ENCODE peak calls at places on chromosomes 6 and 20, in five cellular contexts. One of them, this sample, is unnamed.

GRCh38 chr6:129889580-129889979 is 28.5 kb upstream of the TMEM244 start:
- DNase-seq in GM12878: no peak
- DNase-seq in H1: no peak
- DNase-seq in HepG2: no peak
- DNase-seq in WTC11: no peak
- DNase-seq in this sample: no peak

GRCh38 chr6:108689279-108690161 is 128.8 kb downstream of the FOXO3 start:
- DNase-seq in WTC11: no peak
- DNase-seq in GM12878: no peak
- DNase-seq in H1: no peak
- DNase-seq in HepG2: no peak
- DNase-seq in this sample: peak; percentile 52

GRCh38 chr6:107667790-107668189 is 156.3 kb downstream of the SCML4 start:
- DNase-seq in WTC11: no peak
- DNase-seq in H1: no peak
- DNase-seq in HepG2: no peak
- DNase-seq in GM12878: no peak
- DNase-seq in this sample: no peak

GRCh38 chr6:33431880-33432541 is 12.1 kb downstream of the SYNGAP1 start:
- DNase-seq in GM12878: no peak
- DNase-seq in WTC11: peak; percentile 47
- DNase-seq in HepG2: no peak
- DNase-seq in H1: peak; percentile 59
- DNase-seq in this sample: no peak

GRCh38 chr6:137904822-137905617 is 38.0 kb downstream of the TNFAIP3 start:
- DNase-seq in WTC11: no peak
- DNase-seq in HepG2: no peak
- DNase-seq in GM12878: no peak
- DNase-seq in H1: no peak
- DNase-seq in this sample: no peak

GRCh38 chr6:152696543-152696942 is 1.2 kb upstream of the MYCT1 start:
- DNase-seq in HepG2: no peak
- DNase-seq in WTC11: no peak
- DNase-seq in GM12878: no peak
- DNase-seq in H1: no peak
- DNase-seq in this sample: no peak

GRCh38 chr6:166494757-166495486 is 91.6 kb downstream of the RAMACL start:
- DNase-seq in HepG2: no peak
- DNase-seq in H1: no peak
- DNase-seq in GM12878: no peak
- DNase-seq in WTC11: no peak
- DNase-seq in this sample: no peak

GRCh38 chr20:50371878-50372769 is 138.1 kb upstream of the PTPN1 start:
- DNase-seq in GM12878: no peak
- DNase-seq in WTC11: no peak
- DNase-seq in H1: no peak
- DNase-seq in HepG2: peak; percentile 55
- DNase-seq in this sample: no peak

GRCh38 chr6:5085638-5086293 is 625 bp downstream of the PPP1R3G start:
- DNase-seq in WTC11: peak; percentile 63
- DNase-seq in GM12878: no peak
- DNase-seq in H1: peak; percentile 74
- DNase-seq in HepG2: no peak
- DNase-seq in this sample: no peak

GRCh38 chr6:3766219-3766618 is 14.7 kb upstream of the PXDC1 start:
- DNase-seq in WTC11: no peak
- DNase-seq in GM12878: no peak
- DNase-seq in HepG2: no peak
- DNase-seq in H1: no peak
- DNase-seq in this sample: no peak

GRCh38 chr6:2873643-2874042 is 29.5 kb downstream of the SERPINB9 start:
- DNase-seq in GM12878: no peak
- DNase-seq in H1: no peak
- DNase-seq in WTC11: no peak
- DNase-seq in HepG2: no peak
- DNase-seq in this sample: no peak

GRCh38 chr6:118535176-118535844 is 12.8 kb upstream of the PLN start:
- DNase-seq in WTC11: no peak
- DNase-seq in HepG2: no peak
- DNase-seq in H1: no peak
- DNase-seq in GM12878: no peak
- DNase-seq in this sample: no peak

GRCh38 chr6:167799033-167799933 is 27.4 kb upstream of the AFDN start:
- DNase-seq in HepG2: no peak
- DNase-seq in H1: peak; percentile 49
- DNase-seq in GM12878: no peak
- DNase-seq in WTC11: no peak
- DNase-seq in this sample: no peak

GRCh38 chr6:170007468-170008240 is 256.2 kb downstream of the ERMARD start:
- DNase-seq in HepG2: no peak
- DNase-seq in WTC11: peak; percentile 44
- DNase-seq in GM12878: no peak
- DNase-seq in H1: no peak
- DNase-seq in this sample: no peak

GRCh38 chr6:47135772-47136171 is 93.6 kb upstream of the ADGRF1 start:
- DNase-seq in WTC11: no peak
- DNase-seq in HepG2: peak; percentile 97
- DNase-seq in GM12878: no peak
- DNase-seq in H1: no peak
- DNase-seq in this sample: peak; percentile 44

GRCh38 chr6:11788043-11788442 is 9.4 kb upstream of the ADTRP start:
- DNase-seq in H1: no peak
- DNase-seq in HepG2: no peak
- DNase-seq in WTC11: no peak
- DNase-seq in GM12878: peak; percentile 41
- DNase-seq in this sample: no peak

GRCh38 chr20:25605146-25605545 is 18.7 kb downstream of the NANP start:
- DNase-seq in WTC11: no peak
- DNase-seq in GM12878: no peak
- DNase-seq in HepG2: no peak
- DNase-seq in H1: no peak
- DNase-seq in this sample: no peak

GRCh38 chr20:4637081-4637797 is 84.5 kb upstream of the PRND start:
- DNase-seq in HepG2: no peak
- DNase-seq in H1: no peak
- DNase-seq in WTC11: no peak
- DNase-seq in GM12878: no peak
- DNase-seq in this sample: no peak

GRCh38 chr6:63197741-63198140 is 13.5 kb upstream of the FKBP1C start:
- DNase-seq in H1: no peak
- DNase-seq in GM12878: no peak
- DNase-seq in HepG2: no peak
- DNase-seq in WTC11: no peak
- DNase-seq in this sample: no peak

GRCh38 chr6:159720708-159721107 is 6.6 kb upstream of the WTAP start:
- DNase-seq in WTC11: no peak
- DNase-seq in H1: no peak
- DNase-seq in HepG2: peak; percentile 82
- DNase-seq in GM12878: no peak
- DNase-seq in this sample: peak; percentile 67

GRCh38 chr20:4740774-4741431 is 19.2 kb downstream of the PRND start:
- DNase-seq in HepG2: peak; percentile 60
- DNase-seq in H1: peak; percentile 90
- DNase-seq in WTC11: peak; percentile 87
- DNase-seq in GM12878: no peak
- DNase-seq in this sample: peak; percentile 33

GRCh38 chr6:43741829-43742228 is 28.2 kb upstream of the VEGFA start:
- DNase-seq in H1: no peak
- DNase-seq in HepG2: no peak
- DNase-seq in GM12878: no peak
- DNase-seq in WTC11: no peak
- DNase-seq in this sample: no peak

GRCh38 chr20:59448828-59449444 is 148.5 kb downstream of the EDN3 start:
- DNase-seq in HepG2: no peak
- DNase-seq in H1: no peak
- DNase-seq in GM12878: no peak
- DNase-seq in WTC11: no peak
- DNase-seq in this sample: no peak

GRCh38 chr6:85892346-85892745 is 249.7 kb upstream of the SYNCRIP start:
- DNase-seq in WTC11: peak; percentile 47
- DNase-seq in HepG2: no peak
- DNase-seq in GM12878: no peak
- DNase-seq in H1: no peak
- DNase-seq in this sample: no peak

GRCh38 chr6:10800810-10801209 is 37.5 kb downstream of the MAK start:
- DNase-seq in HepG2: peak; percentile 68
- DNase-seq in GM12878: no peak
- DNase-seq in WTC11: no peak
- DNase-seq in H1: no peak
- DNase-seq in this sample: no peak

GRCh38 chr6:151038616-151039015 is 173.1 kb downstream of the MTHFD1L start:
- DNase-seq in H1: no peak
- DNase-seq in WTC11: no peak
- DNase-seq in GM12878: no peak
- DNase-seq in HepG2: no peak
- DNase-seq in this sample: no peak

GRCh38 chr20:59820204-59821041 is 113.0 kb downstream of the SYCP2 start:
- DNase-seq in GM12878: no peak
- DNase-seq in H1: no peak
- DNase-seq in HepG2: no peak
- DNase-seq in WTC11: no peak
- DNase-seq in this sample: no peak

GRCh38 chr6:142014515-142014914 is 118.2 kb upstream of the GJE1 start:
- DNase-seq in H1: no peak
- DNase-seq in HepG2: no peak
- DNase-seq in WTC11: no peak
- DNase-seq in GM12878: no peak
- DNase-seq in this sample: no peak

GRCh38 chr6:101114703-101115102 is 233.6 kb upstream of the ASCC3 start:
- DNase-seq in WTC11: no peak
- DNase-seq in HepG2: peak; percentile 10
- DNase-seq in H1: no peak
- DNase-seq in GM12878: no peak
- DNase-seq in this sample: no peak

GRCh38 chr20:11296221-11296620 is 621.5 kb upstream of the BTBD3 start:
- DNase-seq in H1: no peak
- DNase-seq in WTC11: no peak
- DNase-seq in HepG2: no peak
- DNase-seq in GM12878: no peak
- DNase-seq in this sample: no peak

GRCh38 chr6:155126727-155127439 is 131.8 kb downstream of the TIAM2 start:
- DNase-seq in GM12878: no peak
- DNase-seq in HepG2: peak; percentile 93
- DNase-seq in H1: no peak
- DNase-seq in WTC11: no peak
- DNase-seq in this sample: peak; percentile 33

GRCh38 chr6:6752129-6752528 is 163.6 kb downstream of the LY86 start:
- DNase-seq in GM12878: no peak
- DNase-seq in HepG2: no peak
- DNase-seq in WTC11: no peak
- DNase-seq in H1: no peak
- DNase-seq in this sample: no peak

GRCh38 chr6:3324262-3324942 is 65.7 kb downstream of the PSMG4 start:
- DNase-seq in H1: no peak
- DNase-seq in GM12878: peak; percentile 48
- DNase-seq in WTC11: no peak
- DNase-seq in HepG2: peak; percentile 17
- DNase-seq in this sample: peak; percentile 91

GRCh38 chr6:145600299-145600698 is 135.0 kb downstream of the EPM2A start:
- DNase-seq in HepG2: peak; percentile 7
- DNase-seq in H1: no peak
- DNase-seq in WTC11: no peak
- DNase-seq in GM12878: no peak
- DNase-seq in this sample: no peak

GRCh38 chr20:63180541-63181185 is 35.3 kb downstream of the YTHDF1 start:
- DNase-seq in WTC11: no peak
- DNase-seq in GM12878: no peak
- DNase-seq in HepG2: no peak
- DNase-seq in H1: no peak
- DNase-seq in this sample: no peak
- TF ChIP-seq ATF2 in WTC11: no peak
- TF ChIP-seq ATF2 in GM12878: no peak
- TF ChIP-seq ATF2 in HepG2: no peak
- TF ChIP-seq ATF2 in H1: no peak
- TF ChIP-seq ATF2 in this sample: no peak

GRCh38 chr20:49165611-49166010 is 22.5 kb downstream of the STAU1 start:
- DNase-seq in H1: no peak
- DNase-seq in WTC11: no peak
- DNase-seq in GM12878: no peak
- DNase-seq in HepG2: no peak
- DNase-seq in this sample: no peak
- TF ChIP-seq ATF2 in H1: no peak
- TF ChIP-seq ATF2 in WTC11: no peak
- TF ChIP-seq ATF2 in GM12878: no peak
- TF ChIP-seq ATF2 in HepG2: no peak
- TF ChIP-seq ATF2 in this sample: no peak

DNA sequence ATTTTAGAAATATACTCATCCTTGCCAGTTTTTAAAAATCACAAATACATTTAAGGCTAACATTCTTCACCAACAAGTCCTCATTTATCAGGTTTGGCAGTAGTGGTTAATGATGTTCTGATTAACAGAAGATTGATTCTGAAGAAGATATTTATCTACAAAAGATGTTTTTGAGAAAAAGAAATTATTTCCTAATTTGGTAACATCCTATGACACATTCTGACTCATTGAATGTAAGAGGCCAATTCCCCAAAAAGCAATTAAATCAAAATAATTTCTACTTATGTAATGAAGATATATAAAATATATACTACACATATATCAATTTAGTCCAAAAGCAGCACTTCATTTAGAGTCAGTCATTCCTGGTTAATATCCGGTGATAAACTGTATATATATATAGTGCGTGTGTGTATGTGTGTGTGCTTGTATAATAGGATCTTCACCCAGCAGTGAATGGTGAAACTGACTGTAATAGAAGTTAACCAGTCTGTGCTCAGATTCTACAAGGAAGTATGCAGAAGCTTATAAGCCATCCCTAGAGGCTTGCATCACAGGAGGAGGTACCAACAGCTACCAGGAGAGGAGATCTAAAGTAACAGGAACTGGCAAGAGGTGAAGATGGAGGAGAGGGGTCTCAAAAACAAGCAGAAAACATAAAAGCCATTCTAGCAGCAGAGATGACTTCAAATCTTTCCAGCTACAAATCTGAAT is 82.9 kb upstream of the MARCKS start:
- DNase-seq in HepG2: no peak
- DNase-seq in GM12878: no peak
- DNase-seq in WTC11: no peak
- DNase-seq in H1: no peak
- DNase-seq in this sample: no peak
- TF ChIP-seq ATF2 in HepG2: no peak
- TF ChIP-seq ATF2 in GM12878: no peak
- TF ChIP-seq ATF2 in WTC11: no peak
- TF ChIP-seq ATF2 in H1: no peak
- TF ChIP-seq ATF2 in this sample: no peak

GRCh38 chr6:35021014-35021413 is 120.1 kb downstream of the TCP11 start:
- DNase-seq in HepG2: no peak
- DNase-seq in WTC11: no peak
- DNase-seq in GM12878: no peak
- DNase-seq in H1: no peak
- DNase-seq in this sample: no peak
- TF ChIP-seq ATF2 in HepG2: no peak
- TF ChIP-seq ATF2 in WTC11: no peak
- TF ChIP-seq ATF2 in GM12878: no peak
- TF ChIP-seq ATF2 in H1: no peak
- TF ChIP-seq ATF2 in this sample: no peak

GRCh38 chr6:125968493-125968892 is 11.9 kb downstream of the HINT3 start:
- DNase-seq in HepG2: no peak
- DNase-seq in WTC11: no peak
- DNase-seq in GM12878: no peak
- DNase-seq in H1: no peak
- DNase-seq in this sample: no peak
- TF ChIP-seq ATF2 in HepG2: no peak
- TF ChIP-seq ATF2 in WTC11: no peak
- TF ChIP-seq ATF2 in GM12878: no peak
- TF ChIP-seq ATF2 in H1: no peak
- TF ChIP-seq ATF2 in this sample: no peak